ENCODE peak calls at places on chromosomes 7 and 10, in ten cellular contexts. One of them, this sample, is unnamed.

GRCh38 chr10:114486938-114487814 is 82.9 kb upstream of the AFAP1L2 start:
- DNase-seq in A673: no peak
- DNase-seq in PC-3: peak; percentile 41
- DNase-seq in pancreas: no peak
- DNase-seq in brain pericyte: peak; percentile 27
- DNase-seq in globus pallidus: no peak
- DNase-seq in left ventricle myocardium inferior: no peak
- DNase-seq in psoas muscle: no peak
- DNase-seq in KBM-7: no peak
- DNase-seq in pulmonary artery endothelial cell: no peak
- DNase-seq in this sample: no peak

GRCh38 chr7:109284943-109285342 is 715.3 kb downstream of the DNAJB9 start:
- DNase-seq in pancreas: no peak
- DNase-seq in pulmonary artery endothelial cell: no peak
- DNase-seq in globus pallidus: no peak
- DNase-seq in PC-3: no peak
- DNase-seq in brain pericyte: no peak
- DNase-seq in KBM-7: no peak
- DNase-seq in left ventricle myocardium inferior: no peak
- DNase-seq in psoas muscle: no peak
- DNase-seq in A673: no peak
- DNase-seq in this sample: no peak

GRCh38 chr7:30927040-30927439 is 15.4 kb downstream of the AQP1 start:
- DNase-seq in pancreas: no peak
- DNase-seq in KBM-7: no peak
- DNase-seq in psoas muscle: no peak
- DNase-seq in brain pericyte: no peak
- DNase-seq in globus pallidus: no peak
- DNase-seq in A673: no peak
- DNase-seq in left ventricle myocardium inferior: no peak
- DNase-seq in PC-3: no peak
- DNase-seq in pulmonary artery endothelial cell: no peak
- DNase-seq in this sample: no peak

GRCh38 chr10:94088926-94089381 is 95.2 kb downstream of the PLCE1 start:
- DNase-seq in A673: peak; percentile 4
- DNase-seq in pulmonary artery endothelial cell: no peak
- DNase-seq in KBM-7: no peak
- DNase-seq in globus pallidus: no peak
- DNase-seq in PC-3: peak; percentile 15
- DNase-seq in psoas muscle: no peak
- DNase-seq in pancreas: no peak
- DNase-seq in left ventricle myocardium inferior: no peak
- DNase-seq in brain pericyte: peak; percentile 32
- DNase-seq in this sample: no peak

GRCh38 chr10:91340613-91341362 is 69.4 kb upstream of the HECTD2 start:
- DNase-seq in psoas muscle: peak; percentile 71
- DNase-seq in globus pallidus: peak; percentile 2
- DNase-seq in PC-3: peak; percentile 67
- DNase-seq in KBM-7: no peak
- DNase-seq in pancreas: no peak
- DNase-seq in pulmonary artery endothelial cell: peak; percentile 68
- DNase-seq in left ventricle myocardium inferior: no peak
- DNase-seq in brain pericyte: no peak
- DNase-seq in A673: peak; percentile 81
- DNase-seq in this sample: no peak

GRCh38 chr10:50740351-50740688 is 584 bp downstream of the ASAH2B start:
- DNase-seq in KBM-7: no peak
- DNase-seq in globus pallidus: no peak
- DNase-seq in pancreas: no peak
- DNase-seq in A673: peak; percentile 81
- DNase-seq in PC-3: peak; percentile 84
- DNase-seq in psoas muscle: no peak
- DNase-seq in brain pericyte: peak; percentile 71
- DNase-seq in left ventricle myocardium inferior: peak; percentile 13
- DNase-seq in pulmonary artery endothelial cell: peak; percentile 19
- DNase-seq in this sample: no peak

GRCh38 chr7:142089035-142089434 is 22.5 kb upstream of the MGAM2 start:
- DNase-seq in A673: no peak
- DNase-seq in globus pallidus: no peak
- DNase-seq in pancreas: no peak
- DNase-seq in PC-3: no peak
- DNase-seq in left ventricle myocardium inferior: no peak
- DNase-seq in psoas muscle: no peak
- DNase-seq in KBM-7: no peak
- DNase-seq in pulmonary artery endothelial cell: no peak
- DNase-seq in brain pericyte: no peak
- DNase-seq in this sample: no peak

GRCh38 chr7:128005117-128005516 is 26.1 kb downstream of the LRRC4 start:
- DNase-seq in globus pallidus: no peak
- DNase-seq in A673: no peak
- DNase-seq in psoas muscle: no peak
- DNase-seq in pancreas: no peak
- DNase-seq in brain pericyte: no peak
- DNase-seq in KBM-7: no peak
- DNase-seq in left ventricle myocardium inferior: no peak
- DNase-seq in PC-3: no peak
- DNase-seq in pulmonary artery endothelial cell: no peak
- DNase-seq in this sample: no peak

GRCh38 chr10:78134919-78135318 is 101.3 kb downstream of the RPS24 start:
- DNase-seq in pancreas: no peak
- DNase-seq in pulmonary artery endothelial cell: no peak
- DNase-seq in psoas muscle: no peak
- DNase-seq in KBM-7: no peak
- DNase-seq in A673: no peak
- DNase-seq in left ventricle myocardium inferior: no peak
- DNase-seq in brain pericyte: no peak
- DNase-seq in PC-3: peak; percentile 62
- DNase-seq in globus pallidus: no peak
- DNase-seq in this sample: no peak

GRCh38 chr7:1666779-1667565 is 3.1 kb upstream of the ELFN1 start:
- DNase-seq in PC-3: no peak
- DNase-seq in left ventricle myocardium inferior: no peak
- DNase-seq in A673: no peak
- DNase-seq in psoas muscle: peak; percentile 27
- DNase-seq in pancreas: peak; percentile 33
- DNase-seq in pulmonary artery endothelial cell: no peak
- DNase-seq in brain pericyte: no peak
- DNase-seq in globus pallidus: no peak
- DNase-seq in KBM-7: no peak
- DNase-seq in this sample: no peak

GRCh38 chr10:49629286-49629915 is 15.6 kb downstream of the CHAT start:
- DNase-seq in PC-3: no peak
- DNase-seq in psoas muscle: no peak
- DNase-seq in globus pallidus: no peak
- DNase-seq in KBM-7: no peak
- DNase-seq in brain pericyte: no peak
- DNase-seq in A673: peak; percentile 82
- DNase-seq in left ventricle myocardium inferior: no peak
- DNase-seq in pulmonary artery endothelial cell: no peak
- DNase-seq in pancreas: no peak
- DNase-seq in this sample: no peak

GRCh38 chr10:75801121-75801520 is 369.7 kb downstream of the LRMDA start:
- DNase-seq in brain pericyte: no peak
- DNase-seq in psoas muscle: no peak
- DNase-seq in pulmonary artery endothelial cell: no peak
- DNase-seq in PC-3: no peak
- DNase-seq in globus pallidus: no peak
- DNase-seq in pancreas: no peak
- DNase-seq in A673: no peak
- DNase-seq in left ventricle myocardium inferior: no peak
- DNase-seq in KBM-7: no peak
- DNase-seq in this sample: no peak

GRCh38 chr10:79128923-79129305 is 60.1 kb downstream of the ZMIZ1 start:
- DNase-seq in pancreas: no peak
- DNase-seq in PC-3: no peak
- DNase-seq in A673: peak; percentile 58
- DNase-seq in left ventricle myocardium inferior: no peak
- DNase-seq in brain pericyte: no peak
- DNase-seq in KBM-7: peak; percentile 30
- DNase-seq in psoas muscle: no peak
- DNase-seq in globus pallidus: no peak
- DNase-seq in pulmonary artery endothelial cell: no peak
- DNase-seq in this sample: no peak

GRCh38 chr7:18958627-18959026 is 158.8 kb downstream of the TWIST1 start:
- DNase-seq in psoas muscle: no peak
- DNase-seq in pancreas: no peak
- DNase-seq in A673: peak; percentile 70
- DNase-seq in KBM-7: no peak
- DNase-seq in left ventricle myocardium inferior: no peak
- DNase-seq in pulmonary artery endothelial cell: no peak
- DNase-seq in brain pericyte: no peak
- DNase-seq in globus pallidus: no peak
- DNase-seq in PC-3: peak; percentile 67
- DNase-seq in this sample: no peak

GRCh38 chr10:103929396-103929921 is 11.5 kb upstream of the STN1 start:
- DNase-seq in left ventricle myocardium inferior: no peak
- DNase-seq in psoas muscle: no peak
- DNase-seq in pancreas: no peak
- DNase-seq in PC-3: no peak
- DNase-seq in KBM-7: no peak
- DNase-seq in pulmonary artery endothelial cell: no peak
- DNase-seq in brain pericyte: no peak
- DNase-seq in globus pallidus: no peak
- DNase-seq in A673: no peak
- DNase-seq in this sample: no peak

This sample was measured in colonic mucosa.